ENCODE peak calls at places on chromosome 2, in five cellular contexts. One of them, this sample, is unnamed. For H3K36me3 and H3K4me1, the result is how much of the 10 kb centered on the place peaks cover.

GRCh38 chr2:182649316-182649715 is 66.7 kb upstream of the DNAJC10 start:
- DNase-seq in stomach: no peak
- DNase-seq in naive thymus-derived CD4-positive, alpha-beta T cell: no peak
- DNase-seq in ovary: no peak
- DNase-seq in endothelial cell of umbilical vein: peak
- DNase-seq in this sample: no peak

GRCh38 chr2:216810399-216811160 is 49.3 kb downstream of the TNP1 start:
- DNase-seq in endothelial cell of umbilical vein: no peak
- DNase-seq in ovary: no peak
- DNase-seq in stomach: no peak
- DNase-seq in naive thymus-derived CD4-positive, alpha-beta T cell: no peak
- DNase-seq in this sample: no peak

GRCh38 chr2:102473020-102473419 is at the start of gene SLC9A4:
- DNase-seq in ovary: no peak
- DNase-seq in endothelial cell of umbilical vein: peak
- DNase-seq in naive thymus-derived CD4-positive, alpha-beta T cell: peak
- DNase-seq in stomach: peak
- DNase-seq in this sample: peak

GRCh38 chr2:215171151-215171550 is 32.7 kb upstream of the ABCA12 start:
- DNase-seq in stomach: no peak
- DNase-seq in endothelial cell of umbilical vein: no peak
- DNase-seq in naive thymus-derived CD4-positive, alpha-beta T cell: no peak
- DNase-seq in ovary: no peak
- DNase-seq in this sample: peak

GRCh38 chr2:134590679-134591078 is 128.1 kb downstream of the TMEM163 start:
- DNase-seq in naive thymus-derived CD4-positive, alpha-beta T cell: no peak
- DNase-seq in ovary: no peak
- DNase-seq in stomach: no peak
- DNase-seq in endothelial cell of umbilical vein: no peak
- DNase-seq in this sample: no peak

GRCh38 chr2:54575379-54575888 is 119.3 kb downstream of the SPTBN1 start:
- DNase-seq in stomach: no peak
- DNase-seq in naive thymus-derived CD4-positive, alpha-beta T cell: no peak
- DNase-seq in ovary: no peak
- DNase-seq in endothelial cell of umbilical vein: no peak
- DNase-seq in this sample: no peak

GRCh38 chr2:39715095-39715494 is 49.4 kb downstream of the TMEM178A start:
- DNase-seq in endothelial cell of umbilical vein: peak
- DNase-seq in stomach: no peak
- DNase-seq in ovary: no peak
- DNase-seq in naive thymus-derived CD4-positive, alpha-beta T cell: no peak
- DNase-seq in this sample: no peak

GRCh38 chr2:74333175-74333574 is 10.0 kb downstream of the SLC4A5 start:
- DNase-seq in ovary: no peak
- DNase-seq in stomach: peak
- DNase-seq in endothelial cell of umbilical vein: peak
- DNase-seq in naive thymus-derived CD4-positive, alpha-beta T cell: no peak
- DNase-seq in this sample: no peak

GRCh38 chr2:231708773-231709635 is 679 bp downstream of the PTMA start:
- DNase-seq in endothelial cell of umbilical vein: peak
- DNase-seq in stomach: peak
- DNase-seq in ovary: peak
- DNase-seq in naive thymus-derived CD4-positive, alpha-beta T cell: peak
- DNase-seq in this sample: peak

DNA sequence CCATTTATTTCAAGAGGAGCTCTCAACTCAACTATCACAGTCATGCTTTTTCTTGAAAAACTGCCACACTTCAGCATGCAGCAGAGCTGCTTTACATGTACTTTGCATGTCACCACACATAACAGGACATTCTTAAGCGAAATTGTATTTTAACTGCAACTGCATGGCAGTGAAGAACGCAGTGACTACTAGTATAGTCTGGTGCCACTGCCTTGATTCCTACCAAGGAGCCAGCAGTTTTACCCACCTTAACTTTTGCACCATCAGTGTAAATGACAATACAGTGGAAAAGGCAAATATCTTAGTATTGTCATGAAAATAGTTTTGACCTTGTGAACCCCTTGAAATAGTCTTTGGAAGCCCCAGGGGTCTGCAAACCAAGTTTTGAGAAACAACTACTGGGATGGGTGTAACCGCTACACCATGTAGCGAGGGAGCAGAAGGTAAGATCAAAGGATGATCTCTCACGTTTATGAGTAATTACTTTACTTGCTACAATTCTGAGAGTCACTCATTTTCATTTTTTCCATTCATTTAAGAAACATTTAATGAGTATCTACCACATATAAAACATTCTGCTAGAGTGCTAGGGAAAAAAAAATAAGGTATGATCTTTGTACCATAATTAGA is 32.3 kb upstream of the MPP4 start:
- DNase-seq in endothelial cell of umbilical vein: no peak
- DNase-seq in stomach: no peak
- DNase-seq in naive thymus-derived CD4-positive, alpha-beta T cell: no peak
- DNase-seq in ovary: no peak
- DNase-seq in this sample: no peak
- H3K36me3 ChIP-seq in endothelial cell of umbilical vein: under half
- H3K36me3 ChIP-seq in stomach: half or more
- H3K36me3 ChIP-seq in naive thymus-derived CD4-positive, alpha-beta T cell: under half
- H3K36me3 ChIP-seq in ovary: under half
- H3K36me3 ChIP-seq in this sample: under half

GRCh38 chr2:219388127-219388844 is 574 bp upstream of the DNPEP start:
- DNase-seq in stomach: peak
- DNase-seq in endothelial cell of umbilical vein: peak
- DNase-seq in ovary: peak
- DNase-seq in naive thymus-derived CD4-positive, alpha-beta T cell: peak
- DNase-seq in this sample: peak
- H3K4me3 ChIP-seq in stomach: peak
- H3K4me3 ChIP-seq in endothelial cell of umbilical vein: no peak
- H3K4me3 ChIP-seq in ovary: peak
- H3K4me3 ChIP-seq in naive thymus-derived CD4-positive, alpha-beta T cell: peak
- H3K4me3 ChIP-seq in this sample: peak

DNA sequence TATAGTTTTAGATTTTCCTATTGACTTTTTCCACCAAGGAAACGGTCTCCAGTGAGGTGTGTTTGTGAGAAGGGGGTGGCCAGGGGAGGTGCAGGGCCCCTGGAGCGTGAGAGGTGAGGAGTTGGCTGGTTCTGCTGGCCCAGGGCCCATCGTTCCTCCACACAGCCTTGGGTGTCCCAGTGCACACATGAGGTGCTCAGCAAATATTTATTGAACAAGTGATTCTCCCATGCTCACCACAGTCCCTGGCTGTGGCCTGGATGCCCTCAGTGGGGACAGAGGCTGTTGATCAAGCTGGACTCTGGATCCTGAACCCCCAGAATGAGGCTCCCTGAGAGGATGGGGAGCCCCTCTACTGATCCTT is 5.0 kb downstream of the HAAO start:
- DNase-seq in endothelial cell of umbilical vein: no peak
- DNase-seq in naive thymus-derived CD4-positive, alpha-beta T cell: no peak
- DNase-seq in ovary: no peak
- DNase-seq in stomach: no peak
- DNase-seq in this sample: no peak
- H3K4me1 ChIP-seq in endothelial cell of umbilical vein: under half
- H3K4me1 ChIP-seq in naive thymus-derived CD4-positive, alpha-beta T cell: under half
- H3K4me1 ChIP-seq in ovary: under half
- H3K4me1 ChIP-seq in stomach: under half
- H3K4me1 ChIP-seq in this sample: under half

GRCh38 chr2:234364718-234365117 is 132.2 kb downstream of the ARL4C start:
- DNase-seq in ovary: no peak
- DNase-seq in endothelial cell of umbilical vein: no peak
- DNase-seq in naive thymus-derived CD4-positive, alpha-beta T cell: no peak
- DNase-seq in stomach: no peak
- DNase-seq in this sample: no peak

GRCh38 chr2:234366891-234367290 is 130.0 kb downstream of the ARL4C start:
- DNase-seq in ovary: no peak
- DNase-seq in endothelial cell of umbilical vein: no peak
- DNase-seq in stomach: no peak
- DNase-seq in naive thymus-derived CD4-positive, alpha-beta T cell: no peak
- DNase-seq in this sample: no peak

GRCh38 chr2:234368861-234369261 is 128.0 kb downstream of the ARL4C start:
- DNase-seq in endothelial cell of umbilical vein: no peak
- DNase-seq in ovary: no peak
- DNase-seq in stomach: no peak
- DNase-seq in naive thymus-derived CD4-positive, alpha-beta T cell: peak
- DNase-seq in this sample: peak

GRCh38 chr2:234363011-234363487 is 133.8 kb downstream of the ARL4C start:
- DNase-seq in stomach: no peak
- DNase-seq in naive thymus-derived CD4-positive, alpha-beta T cell: no peak
- DNase-seq in ovary: no peak
- DNase-seq in endothelial cell of umbilical vein: no peak
- DNase-seq in this sample: no peak

GRCh38 chr2:234363647-234364294 is 133.1 kb downstream of the ARL4C start:
- DNase-seq in endothelial cell of umbilical vein: no peak
- DNase-seq in ovary: no peak
- DNase-seq in naive thymus-derived CD4-positive, alpha-beta T cell: no peak
- DNase-seq in stomach: no peak
- DNase-seq in this sample: no peak
- H3K36me3 ChIP-seq in endothelial cell of umbilical vein: under half
- H3K36me3 ChIP-seq in ovary: under half
- H3K36me3 ChIP-seq in naive thymus-derived CD4-positive, alpha-beta T cell: under half
- H3K36me3 ChIP-seq in stomach: under half
- H3K36me3 ChIP-seq in this sample: under half

GRCh38 chr2:218959761-218960195 is 312 bp downstream of the CDK5R2 start:
- DNase-seq in endothelial cell of umbilical vein: no peak
- DNase-seq in naive thymus-derived CD4-positive, alpha-beta T cell: no peak
- DNase-seq in ovary: no peak
- DNase-seq in stomach: no peak
- DNase-seq in this sample: no peak

GRCh38 chr2:218958276-218958675 is 1.2 kb upstream of the CDK5R2 start:
- DNase-seq in ovary: no peak
- DNase-seq in stomach: no peak
- DNase-seq in endothelial cell of umbilical vein: no peak
- DNase-seq in naive thymus-derived CD4-positive, alpha-beta T cell: no peak
- DNase-seq in this sample: no peak

GRCh38 chr2:218957685-218958084 is 1.8 kb upstream of the CDK5R2 start:
- DNase-seq in endothelial cell of umbilical vein: no peak
- DNase-seq in stomach: no peak
- DNase-seq in ovary: no peak
- DNase-seq in naive thymus-derived CD4-positive, alpha-beta T cell: no peak
- DNase-seq in this sample: no peak

GRCh38 chr2:218960196-218961165 is 1.0 kb downstream of the CDK5R2 start:
- DNase-seq in endothelial cell of umbilical vein: no peak
- DNase-seq in naive thymus-derived CD4-positive, alpha-beta T cell: no peak
- DNase-seq in ovary: no peak
- DNase-seq in stomach: no peak
- DNase-seq in this sample: no peak

DNA sequence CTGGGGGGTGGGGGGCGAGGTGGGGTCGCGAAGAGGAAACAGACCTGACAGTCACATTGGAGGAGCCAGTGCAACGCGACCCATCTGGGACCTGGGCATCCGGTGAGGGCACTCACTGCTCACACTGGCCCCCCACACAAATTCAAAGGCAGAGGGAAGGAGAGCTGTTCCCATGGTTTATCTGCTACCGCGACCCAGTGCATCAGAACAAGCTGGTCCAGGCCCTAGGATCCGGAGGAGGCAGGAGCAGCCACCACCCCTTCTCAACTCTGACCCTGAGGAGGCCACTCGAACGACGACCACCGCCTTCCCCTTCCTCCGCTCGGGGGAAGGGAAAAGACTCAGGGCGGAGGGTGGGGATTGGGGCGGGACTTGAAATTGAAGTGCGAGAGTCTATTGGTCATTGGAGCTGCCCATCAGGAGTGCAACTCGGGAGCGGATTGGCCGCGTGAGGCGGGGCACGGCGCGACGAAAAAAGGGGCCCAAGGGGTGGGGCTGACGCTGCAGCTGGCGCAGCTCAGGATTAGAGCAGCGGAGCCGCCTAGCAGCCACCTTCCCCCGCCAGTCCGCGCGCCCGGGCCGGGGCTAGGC is at the start of gene CDK5R2:
- DNase-seq in endothelial cell of umbilical vein: peak
- DNase-seq in naive thymus-derived CD4-positive, alpha-beta T cell: peak
- DNase-seq in stomach: peak
- DNase-seq in ovary: peak
- DNase-seq in this sample: peak
- H3K4me3 ChIP-seq in endothelial cell of umbilical vein: no peak
- H3K4me3 ChIP-seq in naive thymus-derived CD4-positive, alpha-beta T cell: no peak
- H3K4me3 ChIP-seq in stomach: peak
- H3K4me3 ChIP-seq in ovary: peak
- H3K4me3 ChIP-seq in this sample: no peak

GRCh38 chr2:172095905-172096660 is 6.6 kb downstream of the DLX2 start:
- DNase-seq in stomach: no peak
- DNase-seq in endothelial cell of umbilical vein: no peak
- DNase-seq in ovary: no peak
- DNase-seq in naive thymus-derived CD4-positive, alpha-beta T cell: no peak
- DNase-seq in this sample: no peak
- H3K4me1 ChIP-seq in stomach: half or more
- H3K4me1 ChIP-seq in endothelial cell of umbilical vein: under half
- H3K4me1 ChIP-seq in ovary: under half
- H3K4me1 ChIP-seq in naive thymus-derived CD4-positive, alpha-beta T cell: half or more
- H3K4me1 ChIP-seq in this sample: half or more

This sample was measured in CD4-positive, CD25-positive, alpha-beta regulatory T cell.